ENCODE peak calls at places on chromosomes 4 and X, in nine cellular contexts. One of them, this sample, is unnamed. For H3K9me3 and H3K4me1, the result is how much of the 10 kb centered on the place peaks cover.

GRCh38 chr4:4554234-4554633 is 12.4 kb upstream of the STX18 start:
- DNase-seq in psoas muscle: no peak
- DNase-seq in ascending aorta: no peak
- DNase-seq in effector memory CD4-positive, alpha-beta T cell: no peak
- DNase-seq in CD8-positive, alpha-beta T cell: no peak
- DNase-seq in ovary: no peak
- DNase-seq in A549: no peak
- DNase-seq in BE2C: no peak
- DNase-seq in upper lobe of right lung: no peak
- DNase-seq in this sample: no peak

GRCh38 chrX:24347871-24348270 is 12.6 kb upstream of the SUPT20HL1 start:
- DNase-seq in psoas muscle: no peak
- DNase-seq in ascending aorta: no peak
- DNase-seq in effector memory CD4-positive, alpha-beta T cell: no peak
- DNase-seq in CD8-positive, alpha-beta T cell: no peak
- DNase-seq in ovary: no peak
- DNase-seq in A549: no peak
- DNase-seq in BE2C: no peak
- DNase-seq in upper lobe of right lung: no peak
- DNase-seq in this sample: no peak

GRCh38 chrX:13717697-13718483 is 16.5 kb downstream of the TRAPPC2 start:
- DNase-seq in psoas muscle: no peak
- DNase-seq in ascending aorta: no peak
- DNase-seq in effector memory CD4-positive, alpha-beta T cell: no peak
- DNase-seq in CD8-positive, alpha-beta T cell: no peak
- DNase-seq in ovary: no peak
- DNase-seq in A549: no peak
- DNase-seq in BE2C: no peak
- DNase-seq in upper lobe of right lung: no peak
- DNase-seq in this sample: no peak

GRCh38 chrX:44970709-44971108 is 97.7 kb downstream of the KDM6A start:
- DNase-seq in psoas muscle: no peak
- DNase-seq in ascending aorta: no peak
- DNase-seq in effector memory CD4-positive, alpha-beta T cell: no peak
- DNase-seq in CD8-positive, alpha-beta T cell: no peak
- DNase-seq in ovary: no peak
- DNase-seq in A549: no peak
- DNase-seq in BE2C: no peak
- DNase-seq in upper lobe of right lung: no peak
- DNase-seq in this sample: no peak

GRCh38 chr4:78650106-78651021 is 98.8 kb downstream of the ANXA3 start:
- DNase-seq in psoas muscle: no peak
- DNase-seq in ascending aorta: no peak
- DNase-seq in effector memory CD4-positive, alpha-beta T cell: no peak
- DNase-seq in CD8-positive, alpha-beta T cell: no peak
- DNase-seq in ovary: no peak
- DNase-seq in A549: no peak
- DNase-seq in BE2C: no peak
- DNase-seq in upper lobe of right lung: no peak
- DNase-seq in this sample: no peak

GRCh38 chr4:26273308-26273980 is 47.4 kb upstream of the RBPJ start:
- DNase-seq in psoas muscle: no peak
- DNase-seq in ascending aorta: no peak
- DNase-seq in effector memory CD4-positive, alpha-beta T cell: no peak
- DNase-seq in CD8-positive, alpha-beta T cell: no peak
- DNase-seq in ovary: no peak
- DNase-seq in A549: no peak
- DNase-seq in BE2C: no peak
- DNase-seq in upper lobe of right lung: no peak
- DNase-seq in this sample: no peak

GRCh38 chr4:152273343-152273742 is 262.5 kb downstream of the FBXW7 start:
- DNase-seq in psoas muscle: no peak
- DNase-seq in ascending aorta: no peak
- DNase-seq in effector memory CD4-positive, alpha-beta T cell: no peak
- DNase-seq in CD8-positive, alpha-beta T cell: no peak
- DNase-seq in ovary: no peak
- DNase-seq in A549: no peak
- DNase-seq in BE2C: no peak
- DNase-seq in upper lobe of right lung: no peak
- DNase-seq in this sample: no peak

GRCh38 chr4:38894340-38894982 is 26.9 kb downstream of the FAM114A1 start:
- DNase-seq in psoas muscle: no peak
- DNase-seq in ascending aorta: no peak
- DNase-seq in effector memory CD4-positive, alpha-beta T cell: no peak
- DNase-seq in CD8-positive, alpha-beta T cell: no peak
- DNase-seq in ovary: no peak
- DNase-seq in A549: no peak
- DNase-seq in BE2C: no peak
- DNase-seq in upper lobe of right lung: no peak
- DNase-seq in this sample: no peak

GRCh38 chr4:10866691-10867090 is 182.1 kb upstream of the CLNK start:
- DNase-seq in psoas muscle: no peak
- DNase-seq in ascending aorta: no peak
- DNase-seq in effector memory CD4-positive, alpha-beta T cell: no peak
- DNase-seq in CD8-positive, alpha-beta T cell: no peak
- DNase-seq in ovary: no peak
- DNase-seq in A549: no peak
- DNase-seq in BE2C: no peak
- DNase-seq in upper lobe of right lung: no peak
- DNase-seq in this sample: no peak

GRCh38 chr4:174467107-174467506 is 55.2 kb downstream of the HPGD start:
- DNase-seq in psoas muscle: no peak
- DNase-seq in ascending aorta: no peak
- DNase-seq in effector memory CD4-positive, alpha-beta T cell: no peak
- DNase-seq in CD8-positive, alpha-beta T cell: no peak
- DNase-seq in ovary: no peak
- DNase-seq in A549: no peak
- DNase-seq in BE2C: no peak
- DNase-seq in upper lobe of right lung: no peak
- DNase-seq in this sample: no peak

GRCh38 chrX:28016823-28017222 is 35.6 kb upstream of the DCAF8L1 start:
- DNase-seq in psoas muscle: no peak
- DNase-seq in ascending aorta: no peak
- DNase-seq in effector memory CD4-positive, alpha-beta T cell: no peak
- DNase-seq in CD8-positive, alpha-beta T cell: no peak
- DNase-seq in ovary: no peak
- DNase-seq in A549: no peak
- DNase-seq in BE2C: no peak
- DNase-seq in upper lobe of right lung: no peak
- DNase-seq in this sample: no peak

DNA sequence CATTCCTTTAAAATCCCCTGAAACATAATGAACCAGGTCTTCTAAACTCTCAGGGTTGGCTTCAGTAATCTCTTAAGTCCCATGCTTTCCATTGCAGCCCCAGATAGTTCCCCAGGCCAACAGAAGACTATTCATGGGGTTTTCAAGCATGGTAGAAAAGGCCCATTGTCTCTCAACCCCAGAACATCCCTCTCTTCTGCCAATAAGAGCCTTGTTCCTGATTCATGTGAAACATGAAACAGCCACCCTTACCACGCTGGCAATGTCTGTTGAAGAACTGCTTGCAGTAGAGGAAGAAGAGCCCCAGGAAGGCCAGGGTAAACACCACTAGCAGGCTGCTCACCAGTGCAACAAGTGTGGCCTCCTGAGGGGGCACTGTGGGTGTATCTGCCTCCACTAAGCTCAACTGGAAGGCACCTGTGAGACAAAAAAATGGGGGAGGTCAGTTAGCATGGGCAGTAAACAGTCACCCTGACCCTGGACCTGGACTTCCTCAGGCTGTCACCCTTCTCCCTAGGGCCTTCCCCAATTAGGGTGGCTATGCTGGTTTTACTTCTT is 36.4 kb downstream of the EDA2R start:
- DNase-seq in psoas muscle: no peak
- DNase-seq in ascending aorta: no peak
- DNase-seq in effector memory CD4-positive, alpha-beta T cell: no peak
- DNase-seq in CD8-positive, alpha-beta T cell: no peak
- DNase-seq in ovary: no peak
- DNase-seq in A549: no peak
- DNase-seq in BE2C: no peak
- DNase-seq in upper lobe of right lung: no peak
- DNase-seq in this sample: no peak
- H3K9me3 ChIP-seq in psoas muscle: under half
- H3K9me3 ChIP-seq in ascending aorta: under half
- H3K9me3 ChIP-seq in effector memory CD4-positive, alpha-beta T cell: under half
- H3K9me3 ChIP-seq in CD8-positive, alpha-beta T cell: under half
- H3K9me3 ChIP-seq in ovary: under half
- H3K9me3 ChIP-seq in A549: under half
- H3K9me3 ChIP-seq in BE2C: under half
- H3K9me3 ChIP-seq in upper lobe of right lung: under half
- H3K9me3 ChIP-seq in this sample: under half

DNA sequence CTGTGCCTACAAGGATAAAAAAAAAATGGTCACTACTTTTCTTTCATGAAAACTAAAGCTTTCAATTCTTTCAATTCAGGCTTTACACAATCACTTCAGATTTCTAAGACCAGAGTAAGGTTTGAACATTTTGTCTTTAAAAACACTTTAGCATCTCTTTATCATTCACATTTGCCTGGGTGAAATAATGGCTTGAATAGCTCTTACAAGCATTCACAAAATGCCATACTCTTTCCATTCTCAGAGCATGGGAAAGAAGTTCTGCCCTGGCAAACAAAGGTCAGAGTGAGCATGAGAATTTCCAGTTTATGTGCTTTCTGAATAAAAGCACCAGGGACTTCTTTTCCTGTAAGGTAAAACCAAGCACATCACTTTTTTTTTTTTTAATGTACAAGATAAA is 64.7 kb downstream of the CD40LG start:
- DNase-seq in psoas muscle: no peak
- DNase-seq in ascending aorta: no peak
- DNase-seq in effector memory CD4-positive, alpha-beta T cell: no peak
- DNase-seq in CD8-positive, alpha-beta T cell: no peak
- DNase-seq in ovary: no peak
- DNase-seq in A549: no peak
- DNase-seq in BE2C: no peak
- DNase-seq in upper lobe of right lung: no peak
- DNase-seq in this sample: peak
- H3K4me1 ChIP-seq in psoas muscle: under half
- H3K4me1 ChIP-seq in ascending aorta: under half
- H3K4me1 ChIP-seq in effector memory CD4-positive, alpha-beta T cell: under half
- H3K4me1 ChIP-seq in CD8-positive, alpha-beta T cell: under half
- H3K4me1 ChIP-seq in ovary: under half
- H3K4me1 ChIP-seq in A549: under half
- H3K4me1 ChIP-seq in BE2C: under half
- H3K4me1 ChIP-seq in upper lobe of right lung: under half
- H3K4me1 ChIP-seq in this sample: under half

GRCh38 chrX:153504445-153505016 is 9.8 kb downstream of the BGN start:
- DNase-seq in psoas muscle: no peak
- DNase-seq in ascending aorta: no peak
- DNase-seq in effector memory CD4-positive, alpha-beta T cell: no peak
- DNase-seq in CD8-positive, alpha-beta T cell: no peak
- DNase-seq in ovary: no peak
- DNase-seq in A549: no peak
- DNase-seq in BE2C: no peak
- DNase-seq in upper lobe of right lung: no peak
- DNase-seq in this sample: no peak
- H3K9me3 ChIP-seq in psoas muscle: under half
- H3K9me3 ChIP-seq in ascending aorta: under half
- H3K9me3 ChIP-seq in effector memory CD4-positive, alpha-beta T cell: under half
- H3K9me3 ChIP-seq in CD8-positive, alpha-beta T cell: under half
- H3K9me3 ChIP-seq in ovary: under half
- H3K9me3 ChIP-seq in A549: under half
- H3K9me3 ChIP-seq in BE2C: under half
- H3K9me3 ChIP-seq in upper lobe of right lung: under half
- H3K9me3 ChIP-seq in this sample: under half

GRCh38 chr4:65737672-65738071 is 67.4 kb upstream of the EPHA5 start:
- DNase-seq in psoas muscle: no peak
- DNase-seq in ascending aorta: no peak
- DNase-seq in effector memory CD4-positive, alpha-beta T cell: no peak
- DNase-seq in CD8-positive, alpha-beta T cell: no peak
- DNase-seq in ovary: no peak
- DNase-seq in A549: no peak
- DNase-seq in BE2C: no peak
- DNase-seq in upper lobe of right lung: no peak
- DNase-seq in this sample: no peak
- H3K4me1 ChIP-seq in psoas muscle: under half
- H3K4me1 ChIP-seq in ascending aorta: under half
- H3K4me1 ChIP-seq in effector memory CD4-positive, alpha-beta T cell: under half
- H3K4me1 ChIP-seq in CD8-positive, alpha-beta T cell: under half
- H3K4me1 ChIP-seq in ovary: under half
- H3K4me1 ChIP-seq in A549: under half
- H3K4me1 ChIP-seq in BE2C: under half
- H3K4me1 ChIP-seq in upper lobe of right lung: under half
- H3K4me1 ChIP-seq in this sample: under half

GRCh38 chr4:147233-147632 is 22.9 kb downstream of the ZNF718 start:
- DNase-seq in psoas muscle: no peak
- DNase-seq in ascending aorta: no peak
- DNase-seq in effector memory CD4-positive, alpha-beta T cell: no peak
- DNase-seq in CD8-positive, alpha-beta T cell: no peak
- DNase-seq in ovary: no peak
- DNase-seq in A549: no peak
- DNase-seq in BE2C: no peak
- DNase-seq in upper lobe of right lung: no peak
- DNase-seq in this sample: no peak
- H3K9me3 ChIP-seq in psoas muscle: half or more
- H3K9me3 ChIP-seq in ascending aorta: half or more
- H3K9me3 ChIP-seq in effector memory CD4-positive, alpha-beta T cell: under half
- H3K9me3 ChIP-seq in CD8-positive, alpha-beta T cell: half or more
- H3K9me3 ChIP-seq in ovary: under half
- H3K9me3 ChIP-seq in A549: under half
- H3K9me3 ChIP-seq in BE2C: under half
- H3K9me3 ChIP-seq in upper lobe of right lung: half or more
- H3K9me3 ChIP-seq in this sample: under half

GRCh38 chr4:53477038-53477565 is 99.7 kb downstream of the FIP1L1 start:
- DNase-seq in psoas muscle: no peak
- DNase-seq in ascending aorta: no peak
- DNase-seq in effector memory CD4-positive, alpha-beta T cell: no peak
- DNase-seq in CD8-positive, alpha-beta T cell: no peak
- DNase-seq in ovary: no peak
- DNase-seq in A549: no peak
- DNase-seq in BE2C: no peak
- DNase-seq in upper lobe of right lung: no peak
- DNase-seq in this sample: no peak

GRCh38 chr4:53478671-53479456 is 101.4 kb downstream of the FIP1L1 start:
- DNase-seq in psoas muscle: no peak
- DNase-seq in ascending aorta: no peak
- DNase-seq in effector memory CD4-positive, alpha-beta T cell: no peak
- DNase-seq in CD8-positive, alpha-beta T cell: no peak
- DNase-seq in ovary: no peak
- DNase-seq in A549: no peak
- DNase-seq in BE2C: no peak
- DNase-seq in upper lobe of right lung: no peak
- DNase-seq in this sample: no peak

GRCh38 chr4:53479731-53480525 is 102.5 kb downstream of the FIP1L1 start:
- DNase-seq in psoas muscle: no peak
- DNase-seq in ascending aorta: no peak
- DNase-seq in effector memory CD4-positive, alpha-beta T cell: no peak
- DNase-seq in CD8-positive, alpha-beta T cell: no peak
- DNase-seq in ovary: no peak
- DNase-seq in A549: no peak
- DNase-seq in BE2C: no peak
- DNase-seq in upper lobe of right lung: no peak
- DNase-seq in this sample: no peak

GRCh38 chr4:53476232-53477037 is 99.0 kb downstream of the FIP1L1 start:
- DNase-seq in psoas muscle: no peak
- DNase-seq in ascending aorta: no peak
- DNase-seq in effector memory CD4-positive, alpha-beta T cell: no peak
- DNase-seq in CD8-positive, alpha-beta T cell: no peak
- DNase-seq in ovary: no peak
- DNase-seq in A549: no peak
- DNase-seq in BE2C: no peak
- DNase-seq in upper lobe of right lung: no peak
- DNase-seq in this sample: no peak

GRCh38 chr4:53477666-53478065 is 100.2 kb downstream of the FIP1L1 start:
- DNase-seq in psoas muscle: no peak
- DNase-seq in ascending aorta: no peak
- DNase-seq in effector memory CD4-positive, alpha-beta T cell: no peak
- DNase-seq in CD8-positive, alpha-beta T cell: no peak
- DNase-seq in ovary: no peak
- DNase-seq in A549: no peak
- DNase-seq in BE2C: no peak
- DNase-seq in upper lobe of right lung: no peak
- DNase-seq in this sample: no peak
- H3K4me1 ChIP-seq in psoas muscle: under half
- H3K4me1 ChIP-seq in ascending aorta: under half
- H3K4me1 ChIP-seq in effector memory CD4-positive, alpha-beta T cell: under half
- H3K4me1 ChIP-seq in CD8-positive, alpha-beta T cell: under half
- H3K4me1 ChIP-seq in ovary: under half
- H3K4me1 ChIP-seq in A549: under half
- H3K4me1 ChIP-seq in BE2C: under half
- H3K4me1 ChIP-seq in upper lobe of right lung: under half
- H3K4me1 ChIP-seq in this sample: under half